ENCODE peak calls at places on chromosomes 16 and 17, in four cellular contexts. One of them, this sample, is unnamed.
A peak's percentile ranks its signal among the peaks of the same experiment; 100 is the strongest.

GRCh38 chr16:67155305-67156145 is 4.2 kb downstream of the TRADD start:
- DNase-seq in colonic mucosa: peak; percentile 77
- DNase-seq in NCI-H1092 treated with DMSO at 0.1 percent for 48 hours: peak; percentile 61
- DNase-seq in stomach: peak; percentile 83
- DNase-seq in this sample: peak; percentile 84

GRCh38 chr17:27630607-27631408 is at the start of gene LGALS9:
- DNase-seq in colonic mucosa: peak; percentile 83
- DNase-seq in NCI-H1092 treated with DMSO at 0.1 percent for 48 hours: no peak
- DNase-seq in stomach: peak; percentile 75
- DNase-seq in this sample: no peak

GRCh38 chr17:67608691-67609090 is 109.0 kb upstream of the NOL11 start:
- DNase-seq in colonic mucosa: no peak
- DNase-seq in NCI-H1092 treated with DMSO at 0.1 percent for 48 hours: no peak
- DNase-seq in stomach: no peak
- DNase-seq in this sample: no peak

GRCh38 chr17:2837147-2837561 is 40.9 kb downstream of the RAP1GAP2 start:
- DNase-seq in colonic mucosa: no peak
- DNase-seq in NCI-H1092 treated with DMSO at 0.1 percent for 48 hours: no peak
- DNase-seq in stomach: no peak
- DNase-seq in this sample: no peak

GRCh38 chr16:85462405-85463227 is 150.5 kb upstream of the GSE1 start:
- DNase-seq in colonic mucosa: no peak
- DNase-seq in NCI-H1092 treated with DMSO at 0.1 percent for 48 hours: peak; percentile 95
- DNase-seq in stomach: peak; percentile 51
- DNase-seq in this sample: peak; percentile 87

GRCh38 chr17:3009411-3009920 is 53.9 kb downstream of the OR1D5 start:
- DNase-seq in colonic mucosa: no peak
- DNase-seq in NCI-H1092 treated with DMSO at 0.1 percent for 48 hours: no peak
- DNase-seq in stomach: no peak
- DNase-seq in this sample: no peak

GRCh38 chr16:85921026-85921425 is 22.1 kb downstream of the IRF8 start:
- DNase-seq in colonic mucosa: no peak
- DNase-seq in NCI-H1092 treated with DMSO at 0.1 percent for 48 hours: no peak
- DNase-seq in stomach: no peak
- DNase-seq in this sample: no peak

GRCh38 chr17:75406222-75406615 is 741 bp upstream of the GRB2 start:
- DNase-seq in colonic mucosa: peak; percentile 38
- DNase-seq in NCI-H1092 treated with DMSO at 0.1 percent for 48 hours: peak; percentile 14
- DNase-seq in stomach: no peak
- DNase-seq in this sample: peak; percentile 68

GRCh38 chr17:57406131-57406980 is 150.0 kb downstream of the MSI2 start:
- DNase-seq in colonic mucosa: peak; percentile 26
- DNase-seq in NCI-H1092 treated with DMSO at 0.1 percent for 48 hours: no peak
- DNase-seq in stomach: no peak
- DNase-seq in this sample: peak; percentile 61

GRCh38 chr17:40371261-40371929 is 6.9 kb upstream of the GJD3 start:
- DNase-seq in colonic mucosa: no peak
- DNase-seq in NCI-H1092 treated with DMSO at 0.1 percent for 48 hours: no peak
- DNase-seq in stomach: no peak
- DNase-seq in this sample: no peak

GRCh38 chr16:59729613-59730012 is 995.5 kb upstream of the GOT2 start:
- DNase-seq in colonic mucosa: no peak
- DNase-seq in NCI-H1092 treated with DMSO at 0.1 percent for 48 hours: no peak
- DNase-seq in stomach: no peak
- DNase-seq in this sample: no peak

GRCh38 chr17:48577330-48577945 is 712 bp downstream of the HOXB4 start:
- DNase-seq in colonic mucosa: peak; percentile 63
- DNase-seq in NCI-H1092 treated with DMSO at 0.1 percent for 48 hours: no peak
- DNase-seq in stomach: no peak
- DNase-seq in this sample: no peak

GRCh38 chr16:84334482-84334881 is 33.9 kb upstream of the ATP2C2 start:
- DNase-seq in colonic mucosa: no peak
- DNase-seq in NCI-H1092 treated with DMSO at 0.1 percent for 48 hours: no peak
- DNase-seq in stomach: no peak
- DNase-seq in this sample: no peak

GRCh38 chr17:57528084-57528451 is 217.0 kb downstream of the CCDC182 start:
- DNase-seq in colonic mucosa: no peak
- DNase-seq in NCI-H1092 treated with DMSO at 0.1 percent for 48 hours: no peak
- DNase-seq in stomach: no peak
- DNase-seq in this sample: no peak

GRCh38 chr17:2700491-2701141 is 10.9 kb downstream of the CLUH start:
- DNase-seq in colonic mucosa: no peak
- DNase-seq in NCI-H1092 treated with DMSO at 0.1 percent for 48 hours: peak; percentile 84
- DNase-seq in stomach: no peak
- DNase-seq in this sample: no peak

GRCh38 chr16:59385953-59386352 is 651.8 kb upstream of the GOT2 start:
- DNase-seq in colonic mucosa: no peak
- DNase-seq in NCI-H1092 treated with DMSO at 0.1 percent for 48 hours: no peak
- DNase-seq in stomach: no peak
- DNase-seq in this sample: no peak

GRCh38 chr17:83180996-83181481 is 101.6 kb downstream of the METRNL start:
- DNase-seq in colonic mucosa: peak; percentile 13
- DNase-seq in NCI-H1092 treated with DMSO at 0.1 percent for 48 hours: peak; percentile 2
- DNase-seq in stomach: no peak
- DNase-seq in this sample: no peak

GRCh38 chr17:83155128-83156081 is 76.0 kb downstream of the METRNL start:
- DNase-seq in colonic mucosa: no peak
- DNase-seq in NCI-H1092 treated with DMSO at 0.1 percent for 48 hours: no peak
- DNase-seq in stomach: no peak
- DNase-seq in this sample: no peak

GRCh38 chr17:82246365-82247174 is 17.7 kb downstream of the SLC16A3 start:
- DNase-seq in colonic mucosa: no peak
- DNase-seq in NCI-H1092 treated with DMSO at 0.1 percent for 48 hours: no peak
- DNase-seq in stomach: peak; percentile 52
- DNase-seq in this sample: no peak

GRCh38 chr17:17641621-17642409 is 39.4 kb upstream of the RAI1 start:
- DNase-seq in colonic mucosa: peak; percentile 83
- DNase-seq in NCI-H1092 treated with DMSO at 0.1 percent for 48 hours: peak; percentile 67
- DNase-seq in stomach: peak; percentile 83
- DNase-seq in this sample: peak; percentile 76

GRCh38 chr17:19262650-19263620 is 25.8 kb downstream of the EPN2 start:
- DNase-seq in colonic mucosa: no peak
- DNase-seq in NCI-H1092 treated with DMSO at 0.1 percent for 48 hours: no peak
- DNase-seq in stomach: no peak
- DNase-seq in this sample: no peak

GRCh38 chr16:1535391-1536291 is 2.2 kb downstream of the TMEM204 start:
- DNase-seq in colonic mucosa: no peak
- DNase-seq in NCI-H1092 treated with DMSO at 0.1 percent for 48 hours: no peak
- DNase-seq in stomach: no peak
- DNase-seq in this sample: no peak

GRCh38 chr17:40251576-40251975 is 32.5 kb downstream of the WIPF2 start:
- DNase-seq in colonic mucosa: peak; percentile 47
- DNase-seq in NCI-H1092 treated with DMSO at 0.1 percent for 48 hours: no peak
- DNase-seq in stomach: no peak
- DNase-seq in this sample: no peak

GRCh38 chr17:75823257-75824041 is 20.8 kb downstream of the UNC13D start:
- DNase-seq in colonic mucosa: no peak
- DNase-seq in NCI-H1092 treated with DMSO at 0.1 percent for 48 hours: no peak
- DNase-seq in stomach: no peak
- DNase-seq in this sample: no peak

GRCh38 chr16:89721644-89722391 is 481 bp downstream of the ZNF276 start:
- DNase-seq in colonic mucosa: peak; percentile 75
- DNase-seq in NCI-H1092 treated with DMSO at 0.1 percent for 48 hours: no peak
- DNase-seq in stomach: peak; percentile 70
- DNase-seq in this sample: no peak

GRCh38 chr16:87203060-87203656 is 114.0 kb downstream of the C16orf95 start:
- DNase-seq in colonic mucosa: peak; percentile 67
- DNase-seq in NCI-H1092 treated with DMSO at 0.1 percent for 48 hours: peak; percentile 49
- DNase-seq in stomach: peak; percentile 54
- DNase-seq in this sample: peak; percentile 29

GRCh38 chr17:75557075-75557851 is 30.3 kb upstream of the MYO15B start:
- DNase-seq in colonic mucosa: peak; percentile 89
- DNase-seq in NCI-H1092 treated with DMSO at 0.1 percent for 48 hours: peak; percentile 83
- DNase-seq in stomach: peak; percentile 95
- DNase-seq in this sample: no peak

GRCh38 chr17:68701046-68701445 is 99.9 kb upstream of the FAM20A start:
- DNase-seq in colonic mucosa: no peak
- DNase-seq in NCI-H1092 treated with DMSO at 0.1 percent for 48 hours: no peak
- DNase-seq in stomach: no peak
- DNase-seq in this sample: no peak

GRCh38 chr16:1428511-1428910 is 2.4 kb upstream of the PERCC1 start:
- DNase-seq in colonic mucosa: no peak
- DNase-seq in NCI-H1092 treated with DMSO at 0.1 percent for 48 hours: no peak
- DNase-seq in stomach: no peak
- DNase-seq in this sample: no peak

GRCh38 chr17:68141050-68141449 is 105.5 kb downstream of the KPNA2 start:
- DNase-seq in colonic mucosa: no peak
- DNase-seq in NCI-H1092 treated with DMSO at 0.1 percent for 48 hours: no peak
- DNase-seq in stomach: no peak
- DNase-seq in this sample: no peak

GRCh38 chr17:82231562-82232321 is 2.9 kb downstream of the SLC16A3 start:
- DNase-seq in colonic mucosa: peak; percentile 89
- DNase-seq in NCI-H1092 treated with DMSO at 0.1 percent for 48 hours: no peak
- DNase-seq in stomach: peak; percentile 75
- DNase-seq in this sample: no peak

This sample was measured in NCI-H524.